ENCODE peak calls at places on chromosome 13, in eight cellular contexts. One of them, this sample, is unnamed.

GRCh38 chr13:89267734-89268133 is 1596.6 kb downstream of the SLITRK5 start:
- DNase-seq in lower lobe of right lung: no peak
- DNase-seq in fibroblast of the aortic adventitia: no peak
- DNase-seq in body of pancreas: no peak
- DNase-seq in LNCaP clone FGC: no peak
- DNase-seq in mammary epithelial cell: peak
- DNase-seq in fibroblast of villous mesenchyme: no peak
- DNase-seq in adrenal gland: no peak
- DNase-seq in this sample: no peak

GRCh38 chr13:109816112-109816978 is 30.0 kb upstream of the IRS2 start:
- DNase-seq in fibroblast of villous mesenchyme: no peak
- DNase-seq in body of pancreas: peak
- DNase-seq in LNCaP clone FGC: peak
- DNase-seq in lower lobe of right lung: no peak
- DNase-seq in mammary epithelial cell: peak
- DNase-seq in adrenal gland: no peak
- DNase-seq in fibroblast of the aortic adventitia: no peak
- DNase-seq in this sample: no peak

GRCh38 chr13:25203256-25203794 is 31.2 kb upstream of the AMER2 start:
- DNase-seq in body of pancreas: no peak
- DNase-seq in LNCaP clone FGC: no peak
- DNase-seq in fibroblast of villous mesenchyme: no peak
- DNase-seq in fibroblast of the aortic adventitia: no peak
- DNase-seq in mammary epithelial cell: no peak
- DNase-seq in lower lobe of right lung: no peak
- DNase-seq in adrenal gland: no peak
- DNase-seq in this sample: no peak

GRCh38 chr13:48477191-48477855 is 55.6 kb downstream of the RCBTB2 start:
- DNase-seq in adrenal gland: no peak
- DNase-seq in body of pancreas: no peak
- DNase-seq in fibroblast of the aortic adventitia: no peak
- DNase-seq in LNCaP clone FGC: no peak
- DNase-seq in mammary epithelial cell: no peak
- DNase-seq in lower lobe of right lung: no peak
- DNase-seq in fibroblast of villous mesenchyme: no peak
- DNase-seq in this sample: no peak

GRCh38 chr13:113888701-113889330 is 24.9 kb upstream of the GAS6 start:
- DNase-seq in lower lobe of right lung: no peak
- DNase-seq in fibroblast of the aortic adventitia: peak
- DNase-seq in body of pancreas: no peak
- DNase-seq in LNCaP clone FGC: no peak
- DNase-seq in mammary epithelial cell: no peak
- DNase-seq in adrenal gland: no peak
- DNase-seq in fibroblast of villous mesenchyme: peak
- DNase-seq in this sample: no peak

GRCh38 chr13:103539265-103539664 is 473.0 kb upstream of the SLC10A2 start:
- DNase-seq in LNCaP clone FGC: no peak
- DNase-seq in body of pancreas: no peak
- DNase-seq in adrenal gland: no peak
- DNase-seq in lower lobe of right lung: no peak
- DNase-seq in fibroblast of villous mesenchyme: no peak
- DNase-seq in mammary epithelial cell: no peak
- DNase-seq in fibroblast of the aortic adventitia: no peak
- DNase-seq in this sample: no peak

GRCh38 chr13:36313047-36313969 is 15.7 kb upstream of the CCDC169 start:
- DNase-seq in mammary epithelial cell: no peak
- DNase-seq in adrenal gland: peak
- DNase-seq in fibroblast of the aortic adventitia: no peak
- DNase-seq in fibroblast of villous mesenchyme: no peak
- DNase-seq in LNCaP clone FGC: no peak
- DNase-seq in body of pancreas: no peak
- DNase-seq in lower lobe of right lung: no peak
- DNase-seq in this sample: no peak

GRCh38 chr13:59176775-59177174 is 987.0 kb downstream of the DIAPH3 start:
- DNase-seq in fibroblast of villous mesenchyme: no peak
- DNase-seq in LNCaP clone FGC: no peak
- DNase-seq in body of pancreas: no peak
- DNase-seq in fibroblast of the aortic adventitia: no peak
- DNase-seq in adrenal gland: no peak
- DNase-seq in mammary epithelial cell: no peak
- DNase-seq in lower lobe of right lung: no peak
- DNase-seq in this sample: no peak

GRCh38 chr13:96898212-96898611 is 96.1 kb downstream of the OXGR1 start:
- DNase-seq in fibroblast of the aortic adventitia: peak
- DNase-seq in mammary epithelial cell: peak
- DNase-seq in lower lobe of right lung: no peak
- DNase-seq in LNCaP clone FGC: no peak
- DNase-seq in body of pancreas: no peak
- DNase-seq in adrenal gland: no peak
- DNase-seq in fibroblast of villous mesenchyme: peak
- DNase-seq in this sample: no peak

GRCh38 chr13:79898996-79899395 is 418.0 kb downstream of the NDFIP2 start:
- DNase-seq in fibroblast of villous mesenchyme: no peak
- DNase-seq in LNCaP clone FGC: no peak
- DNase-seq in adrenal gland: no peak
- DNase-seq in mammary epithelial cell: peak
- DNase-seq in fibroblast of the aortic adventitia: no peak
- DNase-seq in lower lobe of right lung: no peak
- DNase-seq in body of pancreas: no peak
- DNase-seq in this sample: no peak

GRCh38 chr13:112032186-112032835 is 34.6 kb upstream of the SOX1 start:
- DNase-seq in mammary epithelial cell: peak
- DNase-seq in body of pancreas: peak
- DNase-seq in fibroblast of villous mesenchyme: no peak
- DNase-seq in fibroblast of the aortic adventitia: no peak
- DNase-seq in adrenal gland: no peak
- DNase-seq in LNCaP clone FGC: no peak
- DNase-seq in lower lobe of right lung: no peak
- DNase-seq in this sample: no peak

GRCh38 chr13:20714563-20715339 is 11.3 kb downstream of the IL17D start:
- DNase-seq in body of pancreas: peak
- DNase-seq in fibroblast of the aortic adventitia: peak
- DNase-seq in lower lobe of right lung: no peak
- DNase-seq in adrenal gland: peak
- DNase-seq in fibroblast of villous mesenchyme: peak
- DNase-seq in LNCaP clone FGC: no peak
- DNase-seq in mammary epithelial cell: no peak
- DNase-seq in this sample: no peak

GRCh38 chr13:94128430-94128829 is 351.1 kb downstream of the DCT start:
- DNase-seq in mammary epithelial cell: no peak
- DNase-seq in body of pancreas: peak
- DNase-seq in lower lobe of right lung: no peak
- DNase-seq in LNCaP clone FGC: peak
- DNase-seq in fibroblast of the aortic adventitia: peak
- DNase-seq in fibroblast of villous mesenchyme: no peak
- DNase-seq in adrenal gland: no peak
- DNase-seq in this sample: no peak

GRCh38 chr13:46679369-46680180 is 117.4 kb downstream of the ESD start:
- DNase-seq in fibroblast of the aortic adventitia: peak
- DNase-seq in lower lobe of right lung: no peak
- DNase-seq in adrenal gland: peak
- DNase-seq in mammary epithelial cell: no peak
- DNase-seq in body of pancreas: no peak
- DNase-seq in LNCaP clone FGC: no peak
- DNase-seq in fibroblast of villous mesenchyme: peak
- DNase-seq in this sample: no peak
- TF ChIP-seq CTCF in fibroblast of the aortic adventitia: peak
- TF ChIP-seq CTCF in lower lobe of right lung: peak
- TF ChIP-seq CTCF in adrenal gland: no peak
- TF ChIP-seq CTCF in mammary epithelial cell: no peak
- TF ChIP-seq CTCF in body of pancreas: no peak
- TF ChIP-seq CTCF in LNCaP clone FGC: no peak
- TF ChIP-seq CTCF in fibroblast of villous mesenchyme: no peak
- TF ChIP-seq CTCF in this sample: no peak

DNA sequence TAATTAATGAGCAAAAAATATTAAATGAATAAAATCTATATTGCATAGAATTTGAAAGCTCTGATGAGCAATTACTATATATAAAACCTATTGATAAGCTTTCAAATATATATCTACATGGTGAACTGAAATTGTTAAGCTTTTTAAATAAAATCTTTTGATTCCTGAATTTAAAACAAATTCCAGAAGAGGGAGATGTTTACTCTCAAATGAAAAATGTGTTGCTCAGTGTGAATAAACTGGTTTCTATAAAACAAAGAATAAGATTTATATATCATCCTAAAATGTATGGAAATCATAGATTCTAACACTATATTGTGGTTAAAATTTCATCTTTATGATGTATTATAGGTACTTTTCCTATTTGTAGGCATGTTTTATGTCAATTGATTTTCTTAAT is 171.5 kb upstream of the SLITRK6 start:
- DNase-seq in adrenal gland: no peak
- DNase-seq in body of pancreas: no peak
- DNase-seq in mammary epithelial cell: no peak
- DNase-seq in LNCaP clone FGC: no peak
- DNase-seq in lower lobe of right lung: no peak
- DNase-seq in fibroblast of the aortic adventitia: peak
- DNase-seq in fibroblast of villous mesenchyme: no peak
- DNase-seq in this sample: no peak
- TF ChIP-seq CTCF in adrenal gland: no peak
- TF ChIP-seq CTCF in body of pancreas: no peak
- TF ChIP-seq CTCF in mammary epithelial cell: no peak
- TF ChIP-seq CTCF in LNCaP clone FGC: peak
- TF ChIP-seq CTCF in lower lobe of right lung: peak
- TF ChIP-seq CTCF in fibroblast of the aortic adventitia: no peak
- TF ChIP-seq CTCF in fibroblast of villous mesenchyme: no peak
- TF ChIP-seq CTCF in this sample: peak

GRCh38 chr13:22903925-22904324 is 276.9 kb upstream of the SGCG start:
- DNase-seq in fibroblast of villous mesenchyme: no peak
- DNase-seq in mammary epithelial cell: no peak
- DNase-seq in fibroblast of the aortic adventitia: no peak
- DNase-seq in LNCaP clone FGC: no peak
- DNase-seq in body of pancreas: no peak
- DNase-seq in adrenal gland: no peak
- DNase-seq in lower lobe of right lung: no peak
- DNase-seq in this sample: no peak
- TF ChIP-seq CTCF in fibroblast of villous mesenchyme: no peak
- TF ChIP-seq CTCF in mammary epithelial cell: no peak
- TF ChIP-seq CTCF in fibroblast of the aortic adventitia: no peak
- TF ChIP-seq CTCF in LNCaP clone FGC: no peak
- TF ChIP-seq CTCF in body of pancreas: no peak
- TF ChIP-seq CTCF in adrenal gland: no peak
- TF ChIP-seq CTCF in lower lobe of right lung: no peak
- TF ChIP-seq CTCF in this sample: no peak

GRCh38 chr13:61466280-61466679 is 50.6 kb upstream of the PCDH20 start:
- DNase-seq in fibroblast of the aortic adventitia: no peak
- DNase-seq in body of pancreas: no peak
- DNase-seq in fibroblast of villous mesenchyme: no peak
- DNase-seq in adrenal gland: no peak
- DNase-seq in lower lobe of right lung: no peak
- DNase-seq in mammary epithelial cell: no peak
- DNase-seq in LNCaP clone FGC: no peak
- DNase-seq in this sample: no peak
- TF ChIP-seq CTCF in fibroblast of the aortic adventitia: no peak
- TF ChIP-seq CTCF in body of pancreas: no peak
- TF ChIP-seq CTCF in fibroblast of villous mesenchyme: no peak
- TF ChIP-seq CTCF in adrenal gland: no peak
- TF ChIP-seq CTCF in lower lobe of right lung: no peak
- TF ChIP-seq CTCF in mammary epithelial cell: no peak
- TF ChIP-seq CTCF in LNCaP clone FGC: peak
- TF ChIP-seq CTCF in this sample: peak

GRCh38 chr13:80962855-80963254 is 621.9 kb upstream of the SPRY2 start:
- DNase-seq in body of pancreas: no peak
- DNase-seq in mammary epithelial cell: no peak
- DNase-seq in fibroblast of villous mesenchyme: no peak
- DNase-seq in LNCaP clone FGC: no peak
- DNase-seq in adrenal gland: no peak
- DNase-seq in fibroblast of the aortic adventitia: no peak
- DNase-seq in lower lobe of right lung: no peak
- DNase-seq in this sample: no peak
- TF ChIP-seq CTCF in body of pancreas: no peak
- TF ChIP-seq CTCF in mammary epithelial cell: no peak
- TF ChIP-seq CTCF in fibroblast of villous mesenchyme: no peak
- TF ChIP-seq CTCF in LNCaP clone FGC: no peak
- TF ChIP-seq CTCF in adrenal gland: no peak
- TF ChIP-seq CTCF in fibroblast of the aortic adventitia: no peak
- TF ChIP-seq CTCF in lower lobe of right lung: no peak
- TF ChIP-seq CTCF in this sample: no peak

GRCh38 chr13:90355162-90355751 is 992.2 kb upstream of the MIR17HG start:
- DNase-seq in lower lobe of right lung: no peak
- DNase-seq in mammary epithelial cell: no peak
- DNase-seq in adrenal gland: no peak
- DNase-seq in LNCaP clone FGC: no peak
- DNase-seq in fibroblast of villous mesenchyme: no peak
- DNase-seq in body of pancreas: no peak
- DNase-seq in fibroblast of the aortic adventitia: no peak
- DNase-seq in this sample: no peak

DNA sequence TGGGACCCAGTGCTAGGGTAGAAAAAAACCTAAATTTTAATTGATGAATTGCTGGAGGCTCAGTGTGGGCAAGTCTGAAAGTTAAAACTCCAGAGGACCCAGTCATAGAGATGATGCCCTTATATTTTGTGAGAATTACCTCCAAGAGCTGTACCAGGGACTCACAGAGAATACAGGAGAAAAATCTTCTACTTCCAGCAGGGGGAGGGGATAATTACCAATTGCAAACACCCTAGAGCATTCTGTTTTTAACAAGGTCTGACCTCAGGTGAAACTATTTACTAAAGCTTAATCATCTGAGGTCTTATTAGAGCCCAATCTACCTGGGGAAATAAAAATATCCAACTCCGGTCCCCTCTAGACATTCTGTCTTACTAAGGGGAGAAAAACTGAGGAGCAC is 994.7 kb upstream of the MIR17HG start:
- DNase-seq in fibroblast of the aortic adventitia: no peak
- DNase-seq in LNCaP clone FGC: no peak
- DNase-seq in mammary epithelial cell: no peak
- DNase-seq in body of pancreas: no peak
- DNase-seq in lower lobe of right lung: no peak
- DNase-seq in fibroblast of villous mesenchyme: no peak
- DNase-seq in adrenal gland: no peak
- DNase-seq in this sample: no peak
- TF ChIP-seq CTCF in fibroblast of the aortic adventitia: no peak
- TF ChIP-seq CTCF in LNCaP clone FGC: no peak
- TF ChIP-seq CTCF in mammary epithelial cell: no peak
- TF ChIP-seq CTCF in body of pancreas: no peak
- TF ChIP-seq CTCF in lower lobe of right lung: no peak
- TF ChIP-seq CTCF in fibroblast of villous mesenchyme: no peak
- TF ChIP-seq CTCF in adrenal gland: no peak
- TF ChIP-seq CTCF in this sample: peak

DNA sequence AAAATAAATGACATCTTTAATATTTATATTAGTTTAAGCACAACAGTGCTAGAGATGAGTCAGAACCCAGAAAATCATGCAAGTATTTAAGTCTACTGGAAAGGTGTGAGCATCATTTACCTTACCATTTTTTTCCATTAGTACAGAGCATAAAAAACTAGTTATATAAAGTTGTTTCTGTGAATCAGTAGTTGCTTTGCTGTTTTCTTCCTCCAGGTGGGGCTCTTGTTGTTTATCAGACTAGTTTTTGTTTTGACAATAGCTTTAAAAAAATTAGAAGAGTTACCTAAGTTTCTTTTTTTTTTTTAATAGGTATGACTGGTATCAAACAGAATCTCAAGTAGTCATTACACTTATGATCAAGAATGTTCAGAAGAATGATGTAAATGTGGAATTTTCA is 12.7 kb downstream of the SUGT1 start:
- DNase-seq in lower lobe of right lung: no peak
- DNase-seq in adrenal gland: no peak
- DNase-seq in mammary epithelial cell: peak
- DNase-seq in body of pancreas: no peak
- DNase-seq in fibroblast of the aortic adventitia: peak
- DNase-seq in fibroblast of villous mesenchyme: peak
- DNase-seq in LNCaP clone FGC: no peak
- DNase-seq in this sample: no peak
- TF ChIP-seq CTCF in lower lobe of right lung: peak
- TF ChIP-seq CTCF in adrenal gland: peak
- TF ChIP-seq CTCF in mammary epithelial cell: peak
- TF ChIP-seq CTCF in body of pancreas: peak
- TF ChIP-seq CTCF in fibroblast of the aortic adventitia: peak
- TF ChIP-seq CTCF in fibroblast of villous mesenchyme: peak
- TF ChIP-seq CTCF in LNCaP clone FGC: peak
- TF ChIP-seq CTCF in this sample: peak

This sample was measured in progenitor cell of endocrine pancreas.